ENCODE peak calls at places on chromosomes 1 and 21, in seven cellular contexts. M is mucosa of descending colon, S is omental fat pad, P is Calu3, F is fibroblast of mammary gland, E is dorsolateral prefrontal cortex, R is RWPE1. X is an unnamed sample.

GRCh38 chr1:50279622-50280320 is 143.5 kb downstream of the DMRTA2 start:
- DNase-seq in M (no peak), S (no peak), P (peak; percentile 41), F (no peak), E (no peak), R (peak; percentile 15), X (no peak)

GRCh38 chr1:7218210-7218832 is 433.1 kb downstream of the CAMTA1 start:
- DNase-seq in M (no peak), S (no peak), P (peak; percentile 42), F (peak; percentile 61), E (no peak), R (peak; percentile 55), X (no peak)

GRCh38 chr1:171141336-171142051 is 43.6 kb upstream of the FMO2 start:
- DNase-seq in M (no peak), S (no peak), P (no peak), F (peak; percentile 99), E (no peak), R (no peak), X (no peak)

GRCh38 chr1:17183388-17184160 is 21.4 kb upstream of the PADI1 start:
- DNase-seq in M (no peak), S (no peak), P (no peak), F (no peak), E (no peak), R (no peak), X (no peak)

GRCh38 chr1:76106719-76107235 is 32.2 kb downstream of the ST6GALNAC3 start:
- DNase-seq in M (no peak), S (no peak), P (no peak), F (no peak), E (no peak), R (no peak), X (no peak)

GRCh38 chr1:236774926-236775325 is 20.2 kb upstream of the MTR start:
- DNase-seq in M (no peak), S (no peak), P (no peak), F (peak; percentile 42), E (no peak), R (no peak), X (no peak)

GRCh38 chr1:182263706-182264105 is 127.9 kb downstream of the GLUL start:
- DNase-seq in M (no peak), S (no peak), P (no peak), F (peak; percentile 19), E (no peak), R (no peak), X (no peak)

GRCh38 chr1:192747305-192747704 is 61.5 kb upstream of the RGS2 start:
- DNase-seq in M (no peak), S (no peak), P (no peak), F (peak; percentile 77), E (no peak), R (peak; percentile 20), X (no peak)

GRCh38 chr1:235015291-235015990 is 113.2 kb downstream of the TOMM20 start:
- DNase-seq in M (no peak), S (no peak), P (no peak), F (no peak), E (no peak), R (no peak), X (peak; percentile 46)

GRCh38 chr1:205974712-205975111 is 28.5 kb downstream of the RAB7B start:
- DNase-seq in M (no peak), S (peak; percentile 17), P (no peak), F (no peak), E (no peak), R (no peak), X (no peak)

GRCh38 chr1:11806307-11806936 is 431 bp downstream of the CLCN6 start:
- DNase-seq in M (no peak), S (no peak), P (no peak), F (peak; percentile 49), E (no peak), R (peak; percentile 20), X (no peak)

GRCh38 chr1:198680174-198680871 is 41.5 kb downstream of the PTPRC start:
- DNase-seq in M (no peak), S (no peak), P (no peak), F (no peak), E (no peak), R (no peak), X (no peak)

GRCh38 chr1:11934295-11935039 is at the start of gene PLOD1:
- DNase-seq in M (peak; percentile 91), S (peak; percentile 76), P (peak; percentile 75), F (peak; percentile 73), E (peak; percentile 62), R (peak; percentile 80), X (peak; percentile 76)

GRCh38 chr1:205961970-205962820 is 18.9 kb upstream of the SLC26A9 start:
- DNase-seq in M (no peak), S (no peak), P (peak; percentile 86), F (no peak), E (no peak), R (no peak), X (no peak)

GRCh38 chr1:19371226-19372135 is 59.4 kb downstream of the SLC66A1 start:
- DNase-seq in M (no peak), S (no peak), P (no peak), F (no peak), E (no peak), R (no peak), X (no peak)

GRCh38 chr1:3393024-3393986 is 61.2 kb upstream of the ARHGEF16 start:
- DNase-seq in M (no peak), S (no peak), P (no peak), F (no peak), E (no peak), R (no peak), X (no peak)

GRCh38 chr1:32335951-32336867 is at the start of gene MARCKSL1:
- DNase-seq in M (peak; percentile 91), S (peak; percentile 53), P (peak; percentile 85), F (peak; percentile 29), E (peak; percentile 85), R (peak; percentile 58), X (peak; percentile 90)

GRCh38 chr1:198001776-198002408 is 84.7 kb downstream of the LHX9 start:
- DNase-seq in M (no peak), S (no peak), P (no peak), F (no peak), E (no peak), R (no peak), X (no peak)

GRCh38 chr1:115641762-115642167 is at the start of gene VANGL1:
- DNase-seq in M (peak; percentile 84), S (no peak), P (peak; percentile 78), F (peak; percentile 42), E (no peak), R (peak; percentile 73), X (no peak)

GRCh38 chr21:34612056-34612455 is 2.9 kb downstream of the RCAN1 start:
- DNase-seq in M (no peak), S (no peak), P (no peak), F (no peak), E (no peak), R (no peak), X (no peak)

GRCh38 chr1:34019741-34020552 is 145.1 kb downstream of the CSMD2 start:
- DNase-seq in M (no peak), S (no peak), P (no peak), F (no peak), E (no peak), R (no peak), X (no peak)

GRCh38 chr1:177600936-177601335 is 368.9 kb downstream of the SEC16B start:
- DNase-seq in M (no peak), S (no peak), P (no peak), F (no peak), E (no peak), R (no peak), X (no peak)

GRCh38 chr1:41726899-41727748 is 191.6 kb downstream of the HIVEP3 start:
- DNase-seq in M (peak; percentile 81), S (no peak), P (no peak), F (no peak), E (peak; percentile 29), R (no peak), X (peak; percentile 64)
- TF ChIP-seq CTCF in M (no peak), S (no peak), P (no peak), F (no peak), E (no peak), R (no peak), X (no peak)

GRCh38 chr1:53190210-53190611 is 6.4 kb upstream of the CPT2 start:
- DNase-seq in M (no peak), S (no peak), P (no peak), F (no peak), E (no peak), R (no peak), X (no peak)
- TF ChIP-seq CTCF in M (no peak), S (no peak), P (no peak), F (no peak), E (no peak), R (no peak), X (no peak)

GRCh38 chr21:24046816-24047443 is 1560.4 kb downstream of the MRPL39 start:
- DNase-seq in M (no peak), S (no peak), P (no peak), F (no peak), E (no peak), R (no peak), X (no peak)

GRCh38 chr21:24042687-24043086 is 1564.6 kb downstream of the MRPL39 start:
- DNase-seq in M (no peak), S (no peak), P (no peak), F (no peak), E (no peak), R (no peak), X (no peak)

GRCh38 chr21:24045373-24045772 is 1561.9 kb downstream of the MRPL39 start:
- DNase-seq in M (no peak), S (no peak), P (no peak), F (no peak), E (no peak), R (no peak), X (no peak)

GRCh38 chr21:24050233-24050632 is 1557.0 kb downstream of the MRPL39 start:
- DNase-seq in M (no peak), S (no peak), P (no peak), F (no peak), E (no peak), R (no peak), X (no peak)

GRCh38 chr21:24045775-24046215 is 1561.5 kb downstream of the MRPL39 start:
- DNase-seq in M (peak; percentile 55), S (peak; percentile 33), P (peak; percentile 55), F (peak; percentile 86), E (peak; percentile 96), R (peak; percentile 2), X (no peak)
- TF ChIP-seq CTCF in M (no peak), S (no peak), P (no peak), F (peak; percentile 24), E (peak; percentile 59), R (no peak), X (no peak)

DNA sequence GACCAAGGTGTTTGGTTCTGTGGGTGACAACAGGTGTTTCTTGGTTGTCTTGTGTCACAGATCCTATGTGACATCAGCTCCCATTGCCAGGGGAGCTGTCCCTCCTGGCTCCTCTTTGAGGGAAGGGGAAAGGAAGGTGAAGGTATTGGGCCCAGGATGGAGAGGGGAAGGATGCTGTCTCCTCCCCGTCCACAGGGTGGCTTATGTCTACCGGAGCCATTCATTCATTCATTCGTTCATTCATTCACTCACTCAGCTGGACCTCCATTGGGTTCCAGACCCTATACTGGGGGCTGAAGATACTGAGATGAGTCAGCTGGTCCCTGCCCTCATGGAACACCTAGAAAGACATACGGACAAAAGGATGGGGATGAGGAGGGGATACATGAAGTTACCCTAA is 38.9 kb downstream of the EPHB2 start:
- DNase-seq in M (no peak), S (no peak), P (no peak), F (no peak), E (no peak), R (no peak), X (no peak)
- TF ChIP-seq CTCF in M (no peak), S (no peak), P (no peak), F (no peak), E (no peak), R (no peak), X (no peak)

X was measured in activated B cell treated with CpG ODN at 0.5 μM for 24 hours.